ENCODE peak calls at places on chromosomes 16 and 17, in four cellular contexts. One of them, this sample, is unnamed.

GRCh38 chr17:43070257-43070656 is 45.2 kb downstream of the RND2 start:
- DNase-seq in AG04450: no peak
- DNase-seq in neural crest cell: no peak
- DNase-seq in naive thymus-derived CD8-positive, alpha-beta T cell: no peak
- DNase-seq in this sample: no peak

GRCh38 chr17:60170835-60171752 is 21.3 kb downstream of the CA4 start:
- DNase-seq in naive thymus-derived CD8-positive, alpha-beta T cell: no peak
- DNase-seq in neural crest cell: no peak
- DNase-seq in AG04450: no peak
- DNase-seq in this sample: peak

GRCh38 chr17:45902892-45903346 is 8.6 kb downstream of the MAPT start:
- DNase-seq in AG04450: no peak
- DNase-seq in neural crest cell: no peak
- DNase-seq in naive thymus-derived CD8-positive, alpha-beta T cell: no peak
- DNase-seq in this sample: no peak

GRCh38 chr16:74586948-74587347 is 20.0 kb downstream of the GLG1 start:
- DNase-seq in naive thymus-derived CD8-positive, alpha-beta T cell: no peak
- DNase-seq in neural crest cell: no peak
- DNase-seq in AG04450: no peak
- DNase-seq in this sample: no peak

GRCh38 chr16:1906052-1906845 is 12.0 kb downstream of the HS3ST6 start:
- DNase-seq in naive thymus-derived CD8-positive, alpha-beta T cell: no peak
- DNase-seq in AG04450: no peak
- DNase-seq in neural crest cell: no peak
- DNase-seq in this sample: no peak

GRCh38 chr17:44556854-44557606 is at the start of gene FZD2:
- DNase-seq in naive thymus-derived CD8-positive, alpha-beta T cell: peak
- DNase-seq in AG04450: peak
- DNase-seq in neural crest cell: peak
- DNase-seq in this sample: peak

GRCh38 chr17:78396436-78397335 is 18.2 kb downstream of the PGS1 start:
- DNase-seq in naive thymus-derived CD8-positive, alpha-beta T cell: no peak
- DNase-seq in AG04450: no peak
- DNase-seq in neural crest cell: no peak
- DNase-seq in this sample: no peak

GRCh38 chr16:75599452-75600277 is 23.4 kb downstream of the ADAT1 start:
- DNase-seq in AG04450: no peak
- DNase-seq in neural crest cell: no peak
- DNase-seq in naive thymus-derived CD8-positive, alpha-beta T cell: no peak
- DNase-seq in this sample: no peak

GRCh38 chr16:57846078-57846697 is 43.9 kb upstream of the KIFC3 start:
- DNase-seq in neural crest cell: no peak
- DNase-seq in naive thymus-derived CD8-positive, alpha-beta T cell: no peak
- DNase-seq in AG04450: no peak
- DNase-seq in this sample: no peak

GRCh38 chr16:48829361-48829760 is 219.4 kb upstream of the N4BP1 start:
- DNase-seq in naive thymus-derived CD8-positive, alpha-beta T cell: no peak
- DNase-seq in AG04450: no peak
- DNase-seq in neural crest cell: no peak
- DNase-seq in this sample: no peak